ENCODE peak calls at places on chromosomes 5 and 9, in four cellular contexts. T is aorta, M is left ventricle myocardium inferior, G is pancreas. U is an unnamed sample. For H3K36me3 and H3K4me1, the result is how much of the 10 kb centered on the place peaks cover.

GRCh38 chr5:141663506-141663905 is 12.3 kb upstream of the FCHSD1 start:
- DNase-seq in M (no peak), G (no peak), T (no peak), U (no peak)

GRCh38 chr9:85541876-85542275 is 199.9 kb downstream of the AGTPBP1 start:
- DNase-seq in M (no peak), G (no peak), T (no peak), U (no peak)

GRCh38 chr9:99231708-99232107 is 9.6 kb downstream of the SEC61B start:
- DNase-seq in M (no peak), G (no peak), T (no peak), U (no peak)

GRCh38 chr9:112124156-112124555 is 50.9 kb downstream of the SUSD1 start:
- DNase-seq in G (peak), T (no peak), M (no peak), U (no peak)

GRCh38 chr5:175889910-175890684 is 18.7 kb downstream of the CPLX2 start:
- DNase-seq in G (no peak), T (no peak), M (no peak), U (no peak)

GRCh38 chr5:153860482-153860881 is 178.2 kb downstream of the FAM114A2 start:
- DNase-seq in G (no peak), T (no peak), M (no peak), U (no peak)

GRCh38 chr5:67315802-67316103 is 119.2 kb upstream of the CD180 start:
- DNase-seq in G (no peak), T (no peak), M (no peak), U (no peak)

GRCh38 chr9:129875687-129876395 is 40.6 kb downstream of the USP20 start:
- DNase-seq in T (peak), G (no peak), M (no peak), U (no peak)

GRCh38 chr5:179194941-179195381 is 134.8 kb downstream of the ZNF354C start:
- DNase-seq in G (peak), T (peak), M (no peak), U (peak)

GRCh38 chr5:143418140-143418866 is 14.8 kb upstream of the NR3C1 start:
- DNase-seq in M (no peak), G (no peak), T (no peak), U (no peak)
- H3K27ac ChIP-seq in M (no peak), G (no peak), T (no peak), U (no peak)

GRCh38 chr5:169848792-169849191 is 131.5 kb downstream of the INSYN2B start:
- DNase-seq in T (no peak), G (no peak), M (no peak), U (no peak)

GRCh38 chr5:169848271-169848670 is 132.0 kb downstream of the INSYN2B start:
- DNase-seq in M (no peak), G (no peak), T (no peak), U (no peak)

GRCh38 chr5:169850407-169850806 is 129.9 kb downstream of the INSYN2B start:
- DNase-seq in G (no peak), M (no peak), T (no peak), U (no peak)

GRCh38 chr5:169847519-169847918 is 132.8 kb downstream of the INSYN2B start:
- DNase-seq in G (no peak), M (no peak), T (no peak), U (no peak)
- H3K36me3 ChIP-seq in G (under half), M (under half), T (under half), U (under half)

DNA sequence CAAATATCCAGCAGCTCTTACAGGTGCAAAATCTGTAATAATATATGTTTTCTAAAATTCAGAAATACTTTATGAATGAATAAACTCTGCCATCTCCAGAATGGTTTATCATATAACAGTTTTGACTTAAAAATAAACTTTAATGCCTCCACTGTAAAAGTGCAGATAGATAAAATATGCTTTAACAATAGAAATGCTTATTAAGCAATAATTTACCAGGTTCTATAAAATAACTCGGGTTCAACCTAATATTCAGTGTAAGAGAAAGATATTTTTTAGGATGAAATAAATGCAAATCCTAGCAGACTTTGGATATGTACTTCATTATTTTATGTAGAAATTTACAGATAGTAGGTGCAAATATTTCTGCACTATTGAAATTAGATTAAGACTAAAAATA is 74.1 kb downstream of the FBXL7 start:
- DNase-seq in T (no peak), G (no peak), M (no peak), U (no peak)
- H3K4me1 ChIP-seq in T (under half), G (under half), M (half or more), U (under half)

DNA sequence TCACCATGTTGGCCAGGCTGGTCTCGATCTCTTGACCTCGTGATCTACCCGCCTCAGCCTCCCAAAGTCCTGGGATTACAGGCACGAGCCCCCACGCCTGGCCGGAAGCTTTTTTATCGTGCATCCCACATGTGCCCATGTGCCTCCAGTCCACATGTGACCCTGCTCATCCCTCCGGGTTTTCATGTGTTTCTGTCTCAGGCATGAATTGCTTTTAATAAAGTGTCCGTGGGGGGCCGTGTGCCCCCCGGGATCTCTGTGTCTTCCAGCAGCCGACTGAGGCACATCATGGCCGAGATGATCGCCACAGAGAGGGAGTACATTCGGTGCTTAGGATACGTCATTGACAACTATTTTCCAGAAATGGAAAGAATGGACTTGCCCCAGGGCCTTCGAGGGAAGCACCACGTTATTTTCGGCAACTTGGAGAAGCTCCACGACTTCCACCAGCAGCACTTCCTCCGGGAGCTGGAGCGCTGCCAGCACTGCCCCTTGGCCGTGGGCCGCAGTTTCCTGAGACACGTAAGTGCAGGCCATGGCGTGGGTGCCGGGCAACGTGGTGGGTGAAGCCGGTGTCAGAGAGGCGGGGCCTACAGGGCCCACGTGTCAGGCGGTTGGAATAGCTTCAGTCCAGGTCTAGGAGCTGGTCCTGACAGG is 22.1 kb upstream of the LRRC14B start:
- DNase-seq in G (peak), M (peak), T (peak), U (no peak)
- H3K27ac ChIP-seq in G (no peak), M (peak), T (no peak), U (no peak)

GRCh38 chr5:10423009-10423408 is 18.7 kb upstream of the ROPN1L start:
- DNase-seq in T (no peak), M (no peak), G (no peak), U (no peak)
- H3K36me3 ChIP-seq in T (under half), M (half or more), G (under half), U (under half)

U was measured in kidney.